ENCODE peak calls at places on chromosomes 11 and 22, in five cellular contexts. One of them, this sample, is unnamed.

GRCh38 chr11:67006029-67006884 is 16.7 kb upstream of the SYT12 start:
- DNase-seq in GF-D8: no peak
- DNase-seq in neural crest cell: peak
- DNase-seq in hypothalamus: no peak
- DNase-seq in DND-41: peak
- DNase-seq in this sample: no peak

GRCh38 chr11:19349340-19350025 is 108.7 kb upstream of the E2F8 start:
- DNase-seq in DND-41: no peak
- DNase-seq in neural crest cell: no peak
- DNase-seq in GF-D8: no peak
- DNase-seq in hypothalamus: peak
- DNase-seq in this sample: no peak

GRCh38 chr22:44147821-44148574 is 32.7 kb upstream of the PARVG start:
- DNase-seq in hypothalamus: no peak
- DNase-seq in neural crest cell: no peak
- DNase-seq in DND-41: no peak
- DNase-seq in GF-D8: no peak
- DNase-seq in this sample: no peak

GRCh38 chr11:126993599-126993998 is 7.0 kb downstream of the KIRREL3 start:
- DNase-seq in neural crest cell: no peak
- DNase-seq in GF-D8: no peak
- DNase-seq in hypothalamus: no peak
- DNase-seq in DND-41: no peak
- DNase-seq in this sample: no peak

GRCh38 chr11:112025682-112026081 is 474 bp downstream of the DLAT start:
- DNase-seq in hypothalamus: no peak
- DNase-seq in GF-D8: no peak
- DNase-seq in DND-41: no peak
- DNase-seq in neural crest cell: peak
- DNase-seq in this sample: no peak

GRCh38 chr11:65401073-65401802 is 14.8 kb downstream of the FRMD8 start:
- DNase-seq in hypothalamus: no peak
- DNase-seq in DND-41: no peak
- DNase-seq in GF-D8: no peak
- DNase-seq in neural crest cell: no peak
- DNase-seq in this sample: no peak

GRCh38 chr11:28347351-28347750 is 239.2 kb downstream of the METTL15 start:
- DNase-seq in GF-D8: no peak
- DNase-seq in DND-41: no peak
- DNase-seq in neural crest cell: no peak
- DNase-seq in hypothalamus: no peak
- DNase-seq in this sample: no peak

GRCh38 chr22:45757068-45757467 is 85.4 kb downstream of the ATXN10 start:
- DNase-seq in DND-41: no peak
- DNase-seq in neural crest cell: no peak
- DNase-seq in GF-D8: no peak
- DNase-seq in hypothalamus: peak
- DNase-seq in this sample: no peak

GRCh38 chr22:41238570-41239442 is 1.9 kb downstream of the CHADL start:
- DNase-seq in hypothalamus: no peak
- DNase-seq in GF-D8: no peak
- DNase-seq in neural crest cell: no peak
- DNase-seq in DND-41: no peak
- DNase-seq in this sample: no peak

GRCh38 chr22:36963302-36963701 is 49.9 kb downstream of the CSF2RB start:
- DNase-seq in GF-D8: peak
- DNase-seq in neural crest cell: no peak
- DNase-seq in DND-41: no peak
- DNase-seq in hypothalamus: no peak
- DNase-seq in this sample: no peak

GRCh38 chr22:39528080-39528661 is 4.4 kb downstream of the RPS19BP1 start:
- DNase-seq in DND-41: no peak
- DNase-seq in neural crest cell: peak
- DNase-seq in hypothalamus: no peak
- DNase-seq in GF-D8: no peak
- DNase-seq in this sample: no peak

GRCh38 chr22:45006873-45007246 is 2.9 kb downstream of the PHF21B start:
- DNase-seq in neural crest cell: peak
- DNase-seq in DND-41: no peak
- DNase-seq in hypothalamus: peak
- DNase-seq in GF-D8: no peak
- DNase-seq in this sample: no peak

GRCh38 chr11:47413908-47414684 is 5.7 kb downstream of the SLC39A13 start:
- DNase-seq in GF-D8: no peak
- DNase-seq in DND-41: no peak
- DNase-seq in hypothalamus: no peak
- DNase-seq in neural crest cell: no peak
- DNase-seq in this sample: no peak

GRCh38 chr11:108565653-108566052 is 27.9 kb downstream of the EXPH5 start:
- DNase-seq in hypothalamus: no peak
- DNase-seq in GF-D8: no peak
- DNase-seq in neural crest cell: no peak
- DNase-seq in DND-41: no peak
- DNase-seq in this sample: no peak

GRCh38 chr11:27701262-27702105 is 1.2 kb upstream of the BDNF start:
- DNase-seq in GF-D8: no peak
- DNase-seq in neural crest cell: no peak
- DNase-seq in hypothalamus: no peak
- DNase-seq in DND-41: no peak
- DNase-seq in this sample: peak

GRCh38 chr11:6548121-6548520 is 51.0 kb downstream of the DNHD1 start:
- DNase-seq in DND-41: no peak
- DNase-seq in neural crest cell: no peak
- DNase-seq in GF-D8: no peak
- DNase-seq in hypothalamus: no peak
- DNase-seq in this sample: no peak

GRCh38 chr11:17978553-17979287 is 34.1 kb downstream of the SERGEF start:
- DNase-seq in GF-D8: no peak
- DNase-seq in DND-41: peak
- DNase-seq in hypothalamus: peak
- DNase-seq in neural crest cell: peak
- DNase-seq in this sample: peak

GRCh38 chr22:48799227-48799970 is 1028.3 kb downstream of the BRD1 start:
- DNase-seq in hypothalamus: no peak
- DNase-seq in GF-D8: no peak
- DNase-seq in neural crest cell: no peak
- DNase-seq in DND-41: no peak
- DNase-seq in this sample: no peak

This sample was measured in occipital lobe.